ENCODE peak calls at places on chromosomes 2 and 18, in ten cellular contexts. One of them, this sample, is unnamed.

GRCh38 chr2:25851740-25852503 is 26.4 kb downstream of the ASXL2 start:
- DNase-seq in mucosa of descending colon: no peak
- DNase-seq in fibroblast of villous mesenchyme: peak
- DNase-seq in ovary: no peak
- DNase-seq in thyroid gland: no peak
- DNase-seq in AG04450: peak
- DNase-seq in choroid plexus epithelial cell: peak
- DNase-seq in GM12865: peak
- DNase-seq in GM06990: peak
- DNase-seq in IMR-90: peak
- DNase-seq in this sample: peak

GRCh38 chr2:120318626-120319025 is 27.3 kb upstream of the INHBB start:
- DNase-seq in AG04450: no peak
- DNase-seq in GM12865: no peak
- DNase-seq in IMR-90: no peak
- DNase-seq in choroid plexus epithelial cell: no peak
- DNase-seq in GM06990: no peak
- DNase-seq in fibroblast of villous mesenchyme: no peak
- DNase-seq in ovary: peak
- DNase-seq in thyroid gland: peak
- DNase-seq in mucosa of descending colon: no peak
- DNase-seq in this sample: no peak

GRCh38 chr2:128008089-128008672 is 19.7 kb downstream of the SAP130 start:
- DNase-seq in GM12865: no peak
- DNase-seq in AG04450: no peak
- DNase-seq in fibroblast of villous mesenchyme: no peak
- DNase-seq in thyroid gland: no peak
- DNase-seq in IMR-90: no peak
- DNase-seq in choroid plexus epithelial cell: peak
- DNase-seq in GM06990: no peak
- DNase-seq in mucosa of descending colon: no peak
- DNase-seq in ovary: no peak
- DNase-seq in this sample: no peak

GRCh38 chr2:237858294-237859081 is 935 bp upstream of the RAMP1 start:
- DNase-seq in mucosa of descending colon: peak
- DNase-seq in GM12865: peak
- DNase-seq in IMR-90: peak
- DNase-seq in GM06990: no peak
- DNase-seq in ovary: peak
- DNase-seq in thyroid gland: peak
- DNase-seq in choroid plexus epithelial cell: peak
- DNase-seq in AG04450: peak
- DNase-seq in fibroblast of villous mesenchyme: peak
- DNase-seq in this sample: peak

GRCh38 chr2:84796798-84797197 is 84.1 kb downstream of the TRABD2A start:
- DNase-seq in IMR-90: no peak
- DNase-seq in GM12865: no peak
- DNase-seq in fibroblast of villous mesenchyme: no peak
- DNase-seq in choroid plexus epithelial cell: no peak
- DNase-seq in AG04450: no peak
- DNase-seq in mucosa of descending colon: no peak
- DNase-seq in thyroid gland: no peak
- DNase-seq in ovary: no peak
- DNase-seq in GM06990: no peak
- DNase-seq in this sample: no peak

GRCh38 chr2:216553841-216554240 is 55.2 kb downstream of the RPL37A start:
- DNase-seq in AG04450: no peak
- DNase-seq in ovary: no peak
- DNase-seq in IMR-90: no peak
- DNase-seq in choroid plexus epithelial cell: no peak
- DNase-seq in thyroid gland: no peak
- DNase-seq in fibroblast of villous mesenchyme: no peak
- DNase-seq in GM12865: no peak
- DNase-seq in mucosa of descending colon: no peak
- DNase-seq in GM06990: no peak
- DNase-seq in this sample: no peak

GRCh38 chr18:13541621-13542519 is 184.5 kb downstream of the FAM210A start:
- DNase-seq in IMR-90: no peak
- DNase-seq in GM12865: no peak
- DNase-seq in mucosa of descending colon: peak
- DNase-seq in fibroblast of villous mesenchyme: peak
- DNase-seq in ovary: no peak
- DNase-seq in GM06990: no peak
- DNase-seq in choroid plexus epithelial cell: peak
- DNase-seq in thyroid gland: no peak
- DNase-seq in AG04450: no peak
- DNase-seq in this sample: no peak

GRCh38 chr2:198441876-198442275 is 637.5 kb downstream of the PLCL1 start:
- DNase-seq in ovary: no peak
- DNase-seq in mucosa of descending colon: no peak
- DNase-seq in IMR-90: peak
- DNase-seq in AG04450: no peak
- DNase-seq in GM06990: no peak
- DNase-seq in choroid plexus epithelial cell: no peak
- DNase-seq in thyroid gland: no peak
- DNase-seq in fibroblast of villous mesenchyme: no peak
- DNase-seq in GM12865: no peak
- DNase-seq in this sample: no peak

GRCh38 chr2:215382011-215382410 is 53.9 kb downstream of the FN1 start:
- DNase-seq in thyroid gland: no peak
- DNase-seq in GM12865: no peak
- DNase-seq in mucosa of descending colon: no peak
- DNase-seq in ovary: no peak
- DNase-seq in GM06990: no peak
- DNase-seq in choroid plexus epithelial cell: no peak
- DNase-seq in fibroblast of villous mesenchyme: no peak
- DNase-seq in AG04450: no peak
- DNase-seq in IMR-90: no peak
- DNase-seq in this sample: no peak

GRCh38 chr2:215380699-215381098 is 55.2 kb downstream of the FN1 start:
- DNase-seq in thyroid gland: no peak
- DNase-seq in GM06990: no peak
- DNase-seq in GM12865: no peak
- DNase-seq in mucosa of descending colon: no peak
- DNase-seq in ovary: no peak
- DNase-seq in choroid plexus epithelial cell: no peak
- DNase-seq in IMR-90: no peak
- DNase-seq in fibroblast of villous mesenchyme: no peak
- DNase-seq in AG04450: no peak
- DNase-seq in this sample: no peak

GRCh38 chr2:215384710-215385109 is 51.2 kb downstream of the FN1 start:
- DNase-seq in thyroid gland: no peak
- DNase-seq in ovary: no peak
- DNase-seq in choroid plexus epithelial cell: no peak
- DNase-seq in GM06990: no peak
- DNase-seq in IMR-90: no peak
- DNase-seq in mucosa of descending colon: no peak
- DNase-seq in fibroblast of villous mesenchyme: no peak
- DNase-seq in AG04450: no peak
- DNase-seq in GM12865: no peak
- DNase-seq in this sample: no peak

GRCh38 chr2:215383652-215384279 is 52.1 kb downstream of the FN1 start:
- DNase-seq in IMR-90: no peak
- DNase-seq in GM12865: no peak
- DNase-seq in choroid plexus epithelial cell: no peak
- DNase-seq in mucosa of descending colon: no peak
- DNase-seq in AG04450: no peak
- DNase-seq in GM06990: no peak
- DNase-seq in fibroblast of villous mesenchyme: no peak
- DNase-seq in ovary: no peak
- DNase-seq in thyroid gland: no peak
- DNase-seq in this sample: no peak

DNA sequence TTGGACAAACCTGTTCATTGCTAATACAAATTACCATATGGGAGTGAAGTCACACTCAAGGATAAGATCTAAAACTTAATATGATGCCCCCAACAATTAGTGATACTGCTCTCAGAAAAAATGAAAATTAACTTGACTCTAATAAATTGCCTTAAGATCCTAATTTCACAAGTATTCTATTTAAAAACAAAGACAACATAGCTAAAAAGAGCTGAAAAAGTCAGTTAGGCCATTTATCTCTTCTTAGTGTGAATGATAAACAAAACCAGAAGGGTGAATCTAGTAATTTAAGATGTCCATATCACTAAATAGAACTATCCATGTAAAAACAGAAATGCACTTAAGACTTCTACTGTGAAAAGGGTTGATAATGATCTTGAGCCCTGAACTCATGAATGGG is 53.4 kb downstream of the FN1 start:
- DNase-seq in mucosa of descending colon: no peak
- DNase-seq in GM12865: no peak
- DNase-seq in GM06990: no peak
- DNase-seq in fibroblast of villous mesenchyme: no peak
- DNase-seq in thyroid gland: no peak
- DNase-seq in choroid plexus epithelial cell: no peak
- DNase-seq in IMR-90: no peak
- DNase-seq in ovary: no peak
- DNase-seq in AG04450: no peak
- DNase-seq in this sample: no peak
- TF ChIP-seq CTCF in mucosa of descending colon: no peak
- TF ChIP-seq CTCF in GM12865: no peak
- TF ChIP-seq CTCF in GM06990: no peak
- TF ChIP-seq CTCF in fibroblast of villous mesenchyme: no peak
- TF ChIP-seq CTCF in thyroid gland: no peak
- TF ChIP-seq CTCF in choroid plexus epithelial cell: no peak
- TF ChIP-seq CTCF in IMR-90: no peak
- TF ChIP-seq CTCF in ovary: no peak
- TF ChIP-seq CTCF in AG04450: no peak
- TF ChIP-seq CTCF in this sample: no peak

GRCh38 chr2:176079851-176080539 is 3.8 kb downstream of the EVX2 start:
- DNase-seq in GM12865: peak
- DNase-seq in GM06990: peak
- DNase-seq in AG04450: no peak
- DNase-seq in IMR-90: peak
- DNase-seq in fibroblast of villous mesenchyme: peak
- DNase-seq in mucosa of descending colon: peak
- DNase-seq in choroid plexus epithelial cell: peak
- DNase-seq in ovary: no peak
- DNase-seq in thyroid gland: no peak
- DNase-seq in this sample: peak
- TF ChIP-seq CTCF in GM12865: peak
- TF ChIP-seq CTCF in GM06990: peak
- TF ChIP-seq CTCF in AG04450: peak
- TF ChIP-seq CTCF in IMR-90: peak
- TF ChIP-seq CTCF in fibroblast of villous mesenchyme: peak
- TF ChIP-seq CTCF in mucosa of descending colon: peak
- TF ChIP-seq CTCF in choroid plexus epithelial cell: peak
- TF ChIP-seq CTCF in ovary: no peak
- TF ChIP-seq CTCF in thyroid gland: no peak
- TF ChIP-seq CTCF in this sample: peak

GRCh38 chr2:17878222-17879136 is at the start of gene KCNS3:
- DNase-seq in fibroblast of villous mesenchyme: peak
- DNase-seq in GM06990: peak
- DNase-seq in choroid plexus epithelial cell: peak
- DNase-seq in ovary: no peak
- DNase-seq in IMR-90: peak
- DNase-seq in GM12865: peak
- DNase-seq in AG04450: no peak
- DNase-seq in mucosa of descending colon: peak
- DNase-seq in thyroid gland: peak
- DNase-seq in this sample: peak

GRCh38 chr2:17879913-17880274 is 1.4 kb downstream of the KCNS3 start:
- DNase-seq in thyroid gland: no peak
- DNase-seq in choroid plexus epithelial cell: no peak
- DNase-seq in GM06990: no peak
- DNase-seq in mucosa of descending colon: no peak
- DNase-seq in fibroblast of villous mesenchyme: no peak
- DNase-seq in AG04450: no peak
- DNase-seq in IMR-90: no peak
- DNase-seq in GM12865: no peak
- DNase-seq in ovary: no peak
- DNase-seq in this sample: no peak

GRCh38 chr2:17877811-17878221 is 651 bp upstream of the KCNS3 start:
- DNase-seq in choroid plexus epithelial cell: no peak
- DNase-seq in fibroblast of villous mesenchyme: no peak
- DNase-seq in thyroid gland: peak
- DNase-seq in AG04450: no peak
- DNase-seq in ovary: no peak
- DNase-seq in mucosa of descending colon: peak
- DNase-seq in IMR-90: no peak
- DNase-seq in GM06990: peak
- DNase-seq in GM12865: peak
- DNase-seq in this sample: peak

GRCh38 chr2:17876590-17876989 is 1.9 kb upstream of the KCNS3 start:
- DNase-seq in GM12865: no peak
- DNase-seq in IMR-90: no peak
- DNase-seq in thyroid gland: no peak
- DNase-seq in ovary: no peak
- DNase-seq in fibroblast of villous mesenchyme: no peak
- DNase-seq in mucosa of descending colon: no peak
- DNase-seq in AG04450: no peak
- DNase-seq in GM06990: no peak
- DNase-seq in choroid plexus epithelial cell: no peak
- DNase-seq in this sample: no peak

GRCh38 chr2:17879137-17879912 is 858 bp downstream of the KCNS3 start:
- DNase-seq in GM06990: peak
- DNase-seq in IMR-90: peak
- DNase-seq in thyroid gland: peak
- DNase-seq in mucosa of descending colon: peak
- DNase-seq in choroid plexus epithelial cell: peak
- DNase-seq in GM12865: no peak
- DNase-seq in ovary: no peak
- DNase-seq in fibroblast of villous mesenchyme: peak
- DNase-seq in AG04450: no peak
- DNase-seq in this sample: peak
- TF ChIP-seq CTCF in GM06990: no peak
- TF ChIP-seq CTCF in IMR-90: peak
- TF ChIP-seq CTCF in thyroid gland: no peak
- TF ChIP-seq CTCF in mucosa of descending colon: no peak
- TF ChIP-seq CTCF in choroid plexus epithelial cell: peak
- TF ChIP-seq CTCF in GM12865: no peak
- TF ChIP-seq CTCF in ovary: no peak
- TF ChIP-seq CTCF in fibroblast of villous mesenchyme: peak
- TF ChIP-seq CTCF in AG04450: peak
- TF ChIP-seq CTCF in this sample: no peak

GRCh38 chr2:153866595-153866994 is 5.1 kb upstream of the GALNT13 start:
- DNase-seq in GM12865: no peak
- DNase-seq in choroid plexus epithelial cell: no peak
- DNase-seq in ovary: no peak
- DNase-seq in IMR-90: no peak
- DNase-seq in mucosa of descending colon: no peak
- DNase-seq in GM06990: no peak
- DNase-seq in thyroid gland: no peak
- DNase-seq in AG04450: no peak
- DNase-seq in fibroblast of villous mesenchyme: no peak
- DNase-seq in this sample: no peak

GRCh38 chr2:153871231-153872221 is at the start of gene GALNT13:
- DNase-seq in AG04450: no peak
- DNase-seq in choroid plexus epithelial cell: peak
- DNase-seq in GM12865: no peak
- DNase-seq in mucosa of descending colon: peak
- DNase-seq in GM06990: peak
- DNase-seq in thyroid gland: no peak
- DNase-seq in IMR-90: no peak
- DNase-seq in fibroblast of villous mesenchyme: peak
- DNase-seq in ovary: no peak
- DNase-seq in this sample: no peak

GRCh38 chr2:153872311-153873061 is 764 bp downstream of the GALNT13 start:
- DNase-seq in thyroid gland: no peak
- DNase-seq in GM06990: no peak
- DNase-seq in fibroblast of villous mesenchyme: no peak
- DNase-seq in IMR-90: no peak
- DNase-seq in AG04450: no peak
- DNase-seq in choroid plexus epithelial cell: no peak
- DNase-seq in mucosa of descending colon: no peak
- DNase-seq in GM12865: no peak
- DNase-seq in ovary: no peak
- DNase-seq in this sample: no peak

GRCh38 chr2:153873062-153874048 is 1.6 kb downstream of the GALNT13 start:
- DNase-seq in GM12865: no peak
- DNase-seq in choroid plexus epithelial cell: no peak
- DNase-seq in ovary: no peak
- DNase-seq in thyroid gland: no peak
- DNase-seq in IMR-90: no peak
- DNase-seq in mucosa of descending colon: no peak
- DNase-seq in AG04450: no peak
- DNase-seq in fibroblast of villous mesenchyme: peak
- DNase-seq in GM06990: no peak
- DNase-seq in this sample: no peak

DNA sequence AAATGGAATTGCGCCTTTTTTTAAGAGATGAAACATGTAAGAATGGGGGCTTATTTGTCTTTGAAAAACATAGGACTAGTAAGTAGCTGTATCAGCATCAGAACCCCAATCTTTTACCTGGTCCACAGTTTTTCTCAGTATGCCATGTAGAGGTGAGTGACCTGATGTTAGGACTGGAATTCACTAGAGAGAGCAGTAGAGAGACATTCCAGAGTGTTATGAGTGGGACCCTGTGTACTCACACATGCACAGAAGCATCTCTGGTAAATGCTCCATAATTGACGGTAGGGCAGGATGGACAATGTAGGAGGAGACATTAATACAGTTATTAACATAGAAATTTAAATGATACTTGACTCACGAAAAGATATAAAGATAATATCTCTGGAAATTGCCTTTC is 1.4 kb upstream of the GALNT13 start:
- DNase-seq in ovary: no peak
- DNase-seq in thyroid gland: no peak
- DNase-seq in fibroblast of villous mesenchyme: no peak
- DNase-seq in IMR-90: no peak
- DNase-seq in AG04450: no peak
- DNase-seq in choroid plexus epithelial cell: no peak
- DNase-seq in mucosa of descending colon: no peak
- DNase-seq in GM12865: no peak
- DNase-seq in GM06990: no peak
- DNase-seq in this sample: no peak
- TF ChIP-seq CTCF in ovary: no peak
- TF ChIP-seq CTCF in thyroid gland: no peak
- TF ChIP-seq CTCF in fibroblast of villous mesenchyme: peak
- TF ChIP-seq CTCF in IMR-90: no peak
- TF ChIP-seq CTCF in AG04450: no peak
- TF ChIP-seq CTCF in choroid plexus epithelial cell: no peak
- TF ChIP-seq CTCF in mucosa of descending colon: no peak
- TF ChIP-seq CTCF in GM12865: no peak
- TF ChIP-seq CTCF in GM06990: no peak
- TF ChIP-seq CTCF in this sample: no peak

This sample was measured in GM10248.